ENCODE peak calls at places on chromosomes 1 and 21, in ten cellular contexts. B, C, P, F, Q, R, T, D, O and L are unnamed samples.

GRCh38 chr1:94095744-94096469 is 25.0 kb downstream of the ABCA4 start:
- DNase-seq in T (no peak), P (no peak), B (peak), C (peak), R (no peak), F (no peak), D (no peak), Q (no peak), O (no peak), L (no peak)

GRCh38 chr21:29017639-29018237 is 1.4 kb downstream of the RWDD2B start:
- DNase-seq in Q (no peak), D (no peak), O (no peak), R (no peak), B (no peak), F (no peak), P (no peak), T (no peak), C (peak), L (no peak)

GRCh38 chr21:44737706-44738354 is 26.5 kb upstream of the TSPEAR start:
- DNase-seq in C (peak), O (no peak), R (no peak), T (no peak), F (no peak), B (peak), Q (no peak), P (no peak), D (no peak), L (no peak)

GRCh38 chr1:82401116-82401515 is 600.4 kb downstream of the ADGRL2 start:
- DNase-seq in B (no peak), C (no peak), O (no peak), T (no peak), P (no peak), D (no peak), R (no peak), Q (no peak), F (no peak), L (no peak)

GRCh38 chr1:3687509-3687908 is 35.2 kb downstream of the TP73 start:
- DNase-seq in O (no peak), P (no peak), D (no peak), T (no peak), R (no peak), F (no peak), C (no peak), Q (no peak), B (no peak), L (no peak)

GRCh38 chr1:167165948-167166702 is 54.6 kb upstream of the POU2F1 start:
- DNase-seq in P (peak), F (no peak), D (peak), C (peak), O (no peak), B (peak), Q (peak), T (peak), R (no peak), L (peak)

GRCh38 chr1:155893389-155894142 is 17.6 kb downstream of the RIT1 start:
- DNase-seq in T (no peak), D (no peak), B (peak), C (peak), Q (no peak), F (no peak), O (no peak), R (no peak), P (no peak), L (no peak)

GRCh38 chr1:33169290-33170055 is 12.4 kb downstream of the TRIM62 start:
- DNase-seq in Q (no peak), C (peak), F (no peak), O (no peak), T (no peak), R (no peak), D (no peak), B (peak), P (no peak), L (no peak)

GRCh38 chr1:27563407-27564263 is 40.3 kb downstream of the AHDC1 start:
- DNase-seq in P (peak), B (no peak), R (peak), Q (peak), T (no peak), O (no peak), F (no peak), C (no peak), D (peak), L (no peak)

GRCh38 chr1:157233131-157233530 is 94.9 kb upstream of the ETV3 start:
- DNase-seq in C (no peak), Q (no peak), P (no peak), O (no peak), R (no peak), T (no peak), F (no peak), B (no peak), D (no peak), L (no peak)

GRCh38 chr1:22747021-22747734 is 36.5 kb downstream of the EPHB2 start:
- DNase-seq in C (peak), P (no peak), B (peak), T (no peak), D (no peak), F (no peak), R (peak), Q (no peak), O (no peak), L (no peak)

GRCh38 chr1:31815752-31816484 is at the start of gene SPOCD1:
- DNase-seq in B (peak), R (peak), F (peak), T (peak), C (peak), P (peak), D (peak), O (peak), Q (peak), L (peak)

GRCh38 chr1:246155923-246156322 is 351.2 kb downstream of the SMYD3 start:
- DNase-seq in B (no peak), Q (no peak), F (no peak), T (no peak), C (peak), O (no peak), P (no peak), D (no peak), R (no peak), L (no peak)

GRCh38 chr1:201016211-201016651 is 7.3 kb downstream of the KIF21B start:
- DNase-seq in D (peak), B (no peak), O (peak), Q (peak), T (no peak), F (peak), P (peak), C (peak), R (no peak), L (no peak)

GRCh38 chr1:246582301-246583055 is 16.2 kb downstream of the CNST start:
- DNase-seq in P (peak), O (peak), D (peak), T (no peak), R (no peak), C (no peak), F (no peak), B (no peak), Q (peak), L (no peak)

GRCh38 chr1:1858382-1859086 is 32.4 kb downstream of the GNB1 start:
- DNase-seq in F (peak), R (peak), P (peak), O (peak), B (peak), Q (peak), T (peak), C (peak), D (peak), L (no peak)

GRCh38 chr1:2840036-2840809 is 38.7 kb upstream of the TTC34 start:
- DNase-seq in F (peak), P (no peak), R (no peak), B (no peak), D (no peak), Q (no peak), O (peak), C (no peak), T (no peak), L (no peak)

GRCh38 chr1:25675729-25676476 is 59.3 kb downstream of the MAN1C1 start:
- DNase-seq in P (no peak), Q (peak), D (no peak), T (no peak), C (no peak), B (no peak), R (no peak), O (no peak), F (peak), L (no peak)

GRCh38 chr1:116232989-116233514 is 121.9 kb downstream of the MAB21L3 start:
- DNase-seq in O (no peak), F (no peak), C (peak), P (no peak), D (no peak), Q (no peak), T (no peak), B (no peak), R (no peak), L (no peak)
- TF ChIP-seq CTCF in O (no peak), F (no peak), C (no peak), P (no peak), D (no peak), Q (no peak), T (no peak), B (no peak), R (no peak), L (no peak)

GRCh38 chr1:53478186-53478585 is 19.0 kb downstream of the DMRTB1 start:
- DNase-seq in O (no peak), R (no peak), D (no peak), F (no peak), B (no peak), Q (no peak), T (no peak), C (no peak), P (no peak), L (no peak)
- TF ChIP-seq CTCF in O (no peak), R (no peak), D (no peak), F (no peak), B (no peak), Q (no peak), T (no peak), C (no peak), P (no peak), L (no peak)

GRCh38 chr1:208479435-208479834 is 235.3 kb upstream of the PLXNA2 start:
- DNase-seq in O (no peak), F (no peak), C (no peak), T (no peak), B (no peak), R (no peak), P (no peak), D (no peak), Q (no peak), L (no peak)

GRCh38 chr1:208476825-208477170 is 232.6 kb upstream of the PLXNA2 start:
- DNase-seq in D (no peak), B (no peak), C (no peak), F (no peak), O (no peak), R (no peak), P (no peak), Q (no peak), T (no peak), L (no peak)

GRCh38 chr1:208475449-208475848 is 231.3 kb upstream of the PLXNA2 start:
- DNase-seq in F (no peak), C (peak), T (no peak), Q (no peak), D (no peak), B (no peak), R (no peak), P (no peak), O (no peak), L (no peak)

DNA sequence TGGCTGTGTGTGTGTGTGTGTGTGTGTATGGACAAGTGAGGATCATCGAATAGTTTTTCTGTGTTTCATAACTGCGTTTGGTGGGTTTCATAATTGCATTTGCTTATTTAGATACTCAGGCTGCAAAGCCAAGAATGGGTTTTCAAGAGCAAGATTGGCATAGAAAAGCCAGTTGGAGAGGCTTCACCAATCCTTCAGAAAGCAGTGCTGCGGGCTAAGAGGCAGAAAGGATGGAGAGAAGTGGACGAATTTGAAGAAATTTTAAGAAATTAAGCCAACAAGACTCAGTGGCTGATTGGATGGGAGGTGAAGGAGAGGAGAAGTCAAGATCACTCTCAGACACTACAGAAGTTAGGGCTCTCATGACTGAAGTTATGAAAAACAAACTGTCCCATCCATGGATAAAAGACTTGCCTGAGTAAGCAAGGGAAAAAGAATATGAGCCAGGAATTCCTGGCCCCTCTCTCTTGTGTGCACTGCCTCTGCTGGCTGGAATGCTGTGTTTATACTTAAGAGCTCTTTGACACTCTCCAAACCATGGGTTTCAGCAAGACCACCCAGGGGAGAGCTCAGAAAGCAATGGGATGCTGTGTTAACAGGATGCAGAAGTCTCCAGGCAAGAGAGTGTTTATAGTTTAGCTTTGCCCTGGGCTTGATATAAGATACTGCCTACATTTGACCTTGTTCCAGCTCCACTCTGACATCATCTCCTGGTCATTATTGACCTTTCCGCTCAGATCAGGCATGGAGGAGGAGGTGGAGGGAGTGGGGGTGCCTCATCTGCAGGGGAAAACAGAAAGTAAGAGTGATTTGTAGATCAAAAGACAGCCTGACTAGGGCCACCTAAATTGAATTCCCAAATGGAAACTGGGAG is 232.0 kb upstream of the PLXNA2 start:
- DNase-seq in P (no peak), F (no peak), B (no peak), R (no peak), Q (no peak), T (no peak), D (no peak), O (no peak), C (peak), L (peak)
- TF ChIP-seq CTCF in P (no peak), F (no peak), B (peak), R (no peak), Q (no peak), T (peak), D (no peak), O (peak), C (peak), L (peak)

GRCh38 chr1:164519426-164519825 is 39.6 kb upstream of the PBX1 start:
- DNase-seq in Q (no peak), D (no peak), C (no peak), F (no peak), P (no peak), R (no peak), B (no peak), O (no peak), T (no peak), L (no peak)
- TF ChIP-seq CTCF in Q (no peak), D (no peak), C (no peak), F (no peak), P (no peak), R (no peak), B (no peak), O (no peak), T (no peak), L (no peak)

DNA sequence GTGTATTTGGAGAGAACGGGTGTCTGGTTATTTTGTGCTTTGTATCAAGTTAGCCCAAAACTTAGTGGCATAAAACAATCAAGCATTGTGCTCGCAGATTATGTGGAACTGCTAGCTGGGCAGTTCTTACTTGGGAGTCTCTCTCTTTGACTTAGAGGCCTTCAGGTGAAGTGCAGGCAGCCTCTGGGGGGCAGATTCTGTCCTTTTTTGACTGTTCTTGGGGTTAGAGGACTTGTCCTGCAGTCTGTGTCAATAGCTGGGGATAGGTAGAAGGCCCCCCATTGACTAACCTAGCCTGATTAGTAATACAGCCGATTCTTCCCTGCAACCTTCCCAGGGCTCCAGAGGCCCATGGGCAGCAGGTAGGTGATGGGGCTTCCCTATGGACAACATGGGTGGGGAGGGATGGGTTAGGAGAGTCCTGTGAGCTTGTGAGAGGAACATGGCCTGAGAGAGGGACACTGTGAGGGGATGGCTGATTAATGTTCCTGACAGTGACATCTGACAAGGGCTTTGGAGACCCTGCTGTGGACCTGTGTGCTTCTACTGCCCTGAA is 37.2 kb upstream of the ACOT11 start:
- DNase-seq in B (no peak), D (no peak), R (no peak), Q (no peak), T (no peak), C (no peak), F (peak), P (no peak), O (no peak), L (no peak)
- TF ChIP-seq CTCF in B (no peak), D (no peak), R (no peak), Q (no peak), T (no peak), C (no peak), F (no peak), P (no peak), O (no peak), L (no peak)

GRCh38 chr1:235835226-235835625 is 31.5 kb downstream of the LYST start:
- DNase-seq in F (no peak), O (no peak), D (peak), B (no peak), R (no peak), Q (peak), T (no peak), P (no peak), C (peak), L (no peak)
- TF ChIP-seq CTCF in F (no peak), O (no peak), D (no peak), B (no peak), R (no peak), Q (no peak), T (no peak), P (no peak), C (peak), L (no peak)